ENCODE peak calls at places on chromosomes 5 and 9, in five cellular contexts. I is gastrocnemius medialis, R is kidney, C is mammary epithelial cell, Q is sigmoid colon. L is an unnamed sample.
A peak's percentile ranks its signal among the peaks of the same experiment; 100 is the strongest.

GRCh38 chr9:98495530-98495929 is 213.2 kb downstream of the GABBR2 start:
- DNase-seq in C (no peak), Q (no peak), I (no peak), R (no peak), L (no peak)

GRCh38 chr5:1130218-1130946 is 18.5 kb upstream of the SLC12A7 start:
- DNase-seq in I (no peak), Q (no peak), R (peak; percentile 93), C (no peak), L (no peak)

GRCh38 chr9:29212590-29213373 is 1639.5 kb upstream of the C9orf72 start:
- DNase-seq in R (peak; percentile 63), C (peak; percentile 52), Q (no peak), I (no peak), L (no peak)

GRCh38 chr9:115042781-115043509 is 75.0 kb downstream of the TNC start:
- DNase-seq in R (no peak), Q (no peak), I (no peak), C (peak; percentile 28), L (peak; percentile 52)

GRCh38 chr5:533243-534005 is 9.2 kb upstream of the SLC9A3 start:
- DNase-seq in I (no peak), C (no peak), R (peak; percentile 73), Q (no peak), L (peak; percentile 33)

GRCh38 chr5:38660194-38660668 is 103.8 kb upstream of the LIFR start:
- DNase-seq in I (peak; percentile 58), Q (no peak), R (peak; percentile 80), C (no peak), L (no peak)

GRCh38 chr9:12457237-12457636 is 235.9 kb upstream of the TYRP1 start:
- DNase-seq in R (no peak), Q (no peak), I (no peak), C (no peak), L (no peak)

GRCh38 chr5:140113180-140113698 is 670 bp upstream of the PURA start:
- DNase-seq in C (no peak), R (peak; percentile 83), I (no peak), Q (peak; percentile 72), L (peak; percentile 48)

GRCh38 chr5:10635861-10636350 is 72.0 kb downstream of the ANKRD33B start:
- DNase-seq in Q (no peak), R (no peak), I (no peak), C (peak; percentile 27), L (no peak)

GRCh38 chr5:83401122-83401620 is 70.4 kb upstream of the VCAN start:
- DNase-seq in R (no peak), I (no peak), Q (no peak), C (no peak), L (no peak)

GRCh38 chr9:134243778-134244467 is 79.6 kb upstream of the RNU6ATAC start:
- DNase-seq in C (peak; percentile 10), I (peak; percentile 28), R (peak; percentile 47), Q (no peak), L (peak; percentile 74)

GRCh38 chr9:4143951-4144717 is 155.7 kb downstream of the GLIS3 start:
- DNase-seq in Q (no peak), C (peak; percentile 69), I (no peak), R (no peak), L (no peak)

GRCh38 chr5:132180134-132180745 is 47.4 kb downstream of the P4HA2 start:
- DNase-seq in C (peak; percentile 63), R (no peak), I (no peak), Q (no peak), L (no peak)

GRCh38 chr9:35643046-35643445 is 7.7 kb downstream of the SIT1 start:
- DNase-seq in I (no peak), C (no peak), Q (no peak), R (no peak), L (no peak)

GRCh38 chr5:89733772-89734171 is 675.8 kb downstream of the CETN3 start:
- DNase-seq in R (no peak), C (no peak), I (no peak), Q (no peak), L (no peak)

GRCh38 chr5:89728750-89729149 is 680.8 kb downstream of the CETN3 start:
- DNase-seq in I (peak; percentile 20), C (no peak), Q (peak; percentile 61), R (no peak), L (no peak)

GRCh38 chr5:89728134-89728533 is 681.4 kb downstream of the CETN3 start:
- DNase-seq in C (no peak), Q (no peak), I (no peak), R (no peak), L (no peak)

GRCh38 chr5:89735108-89735507 is 674.4 kb downstream of the CETN3 start:
- DNase-seq in C (peak; percentile 12), Q (no peak), I (no peak), R (no peak), L (no peak)

GRCh38 chr5:89729623-89730390 is 679.7 kb downstream of the CETN3 start:
- DNase-seq in C (peak; percentile 8), R (no peak), I (no peak), Q (no peak), L (no peak)
- TF ChIP-seq CTCF in C (peak; percentile 19), R (no peak), I (no peak), Q (no peak), L (no peak)

GRCh38 chr5:98923961-98924360 is 4.8 kb downstream of the CHD1 start:
- DNase-seq in C (no peak), I (no peak), Q (no peak), R (no peak), L (no peak)
- H3K4me1 ChIP-seq in C (peaks cover 5% of the 10 kb centered on the region), I (peaks cover 19% of the 10 kb centered on the region), Q (peaks cover 38% of the 10 kb centered on the region), R (no peaks in the 10 kb centered on the region), L (peaks cover 27% of the 10 kb centered on the region)

GRCh38 chr5:180315762-180316212 is 23.9 kb upstream of the MAPK9 start:
- DNase-seq in I (no peak), C (peak; percentile 12), Q (no peak), R (peak; percentile 85), L (peak; percentile 81)

GRCh38 chr5:180318456-180319089 is 26.7 kb upstream of the MAPK9 start:
- DNase-seq in C (no peak), R (peak; percentile 75), Q (no peak), I (no peak), L (no peak)

GRCh38 chr5:180313677-180314076 is 21.8 kb upstream of the MAPK9 start:
- DNase-seq in C (no peak), R (peak; percentile 78), Q (no peak), I (no peak), L (peak; percentile 88)

GRCh38 chr5:180316586-180316985 is 24.7 kb upstream of the MAPK9 start:
- DNase-seq in Q (no peak), R (peak; percentile 45), I (no peak), C (no peak), L (no peak)

GRCh38 chr5:180314106-180314505 is 22.2 kb upstream of the MAPK9 start:
- DNase-seq in C (no peak), I (no peak), R (peak; percentile 6), Q (no peak), L (no peak)
- H3K4me3 ChIP-seq in C (peak overlapping the region; percentile 55), I (no peak overlapping the region), R (peak overlapping the region; percentile 32), Q (no peak overlapping the region), L (peak overlapping the region; percentile 35)

GRCh38 chr9:93064392-93065124 is 6.1 kb downstream of the SUSD3 start:
- DNase-seq in C (peak; percentile 26), I (no peak), R (peak; percentile 78), Q (no peak), L (peak; percentile 72)
- TF ChIP-seq CTCF in C (no peak), I (no peak), R (no peak), Q (no peak), L (no peak)

GRCh38 chr9:131702911-131703310 is 37.0 kb downstream of the RAPGEF1 start:
- DNase-seq in C (no peak), Q (no peak), I (no peak), R (no peak), L (no peak)
- H3K4me1 ChIP-seq in C (peaks cover 47% of the 10 kb centered on the region), Q (peaks cover 71% of the 10 kb centered on the region), I (peaks cover 60% of the 10 kb centered on the region), R (peaks cover 41% of the 10 kb centered on the region), L (peaks cover 99% of the 10 kb centered on the region)

DNA sequence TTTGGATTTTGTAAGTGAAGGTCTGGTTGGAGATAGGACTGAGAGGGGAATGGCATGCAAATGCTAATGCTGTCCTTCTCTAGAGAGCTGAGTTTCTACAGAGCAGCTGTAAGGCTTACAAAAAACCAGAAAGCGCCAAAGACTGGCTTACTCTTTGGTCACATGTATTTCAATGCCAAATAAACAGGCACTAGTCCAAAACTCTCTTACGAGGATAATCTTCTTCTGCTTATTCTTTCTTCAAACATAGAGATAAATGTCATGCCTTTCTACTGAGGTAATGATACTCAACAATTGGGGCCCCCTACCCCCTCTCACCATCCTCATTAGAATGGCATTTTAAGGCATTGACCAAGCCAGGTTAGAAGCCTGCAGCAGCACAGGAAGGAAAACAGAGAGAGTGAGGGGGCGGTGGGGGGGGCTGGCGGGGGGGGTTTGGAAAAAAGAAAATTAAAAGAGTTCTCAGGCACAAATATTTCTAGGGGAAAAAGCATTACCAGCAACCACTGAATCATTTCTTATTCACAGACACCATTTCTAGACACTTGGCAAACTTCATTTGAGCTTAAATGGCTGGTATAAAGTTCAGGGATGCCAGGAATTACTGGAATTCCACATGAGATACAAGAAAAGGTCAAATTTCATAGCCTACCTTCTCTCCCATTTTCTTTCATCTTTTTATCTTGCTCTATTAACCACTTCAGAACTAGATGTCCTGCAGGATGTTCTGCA is 34.0 kb downstream of the PUM3 start:
- DNase-seq in C (no peak), R (no peak), Q (no peak), I (no peak), L (no peak)
- H3K4me3 ChIP-seq in C (no peak overlapping the region), R (no peak overlapping the region), Q (no peak overlapping the region), I (no peak overlapping the region), L (no peak overlapping the region)

GRCh38 chr9:116569111-116569510 is 118.0 kb upstream of the TRIM32 start:
- DNase-seq in Q (no peak), R (no peak), C (no peak), I (no peak), L (no peak)

GRCh38 chr9:116566677-116567488 is 120.2 kb upstream of the TRIM32 start:
- DNase-seq in C (no peak), R (no peak), I (no peak), Q (no peak), L (no peak)

GRCh38 chr9:116574027-116574679 is 113.0 kb upstream of the TRIM32 start:
- DNase-seq in R (no peak), I (no peak), Q (no peak), C (no peak), L (no peak)

GRCh38 chr9:116576386-116576785 is 110.7 kb upstream of the TRIM32 start:
- DNase-seq in Q (no peak), R (no peak), I (no peak), C (no peak), L (no peak)

DNA sequence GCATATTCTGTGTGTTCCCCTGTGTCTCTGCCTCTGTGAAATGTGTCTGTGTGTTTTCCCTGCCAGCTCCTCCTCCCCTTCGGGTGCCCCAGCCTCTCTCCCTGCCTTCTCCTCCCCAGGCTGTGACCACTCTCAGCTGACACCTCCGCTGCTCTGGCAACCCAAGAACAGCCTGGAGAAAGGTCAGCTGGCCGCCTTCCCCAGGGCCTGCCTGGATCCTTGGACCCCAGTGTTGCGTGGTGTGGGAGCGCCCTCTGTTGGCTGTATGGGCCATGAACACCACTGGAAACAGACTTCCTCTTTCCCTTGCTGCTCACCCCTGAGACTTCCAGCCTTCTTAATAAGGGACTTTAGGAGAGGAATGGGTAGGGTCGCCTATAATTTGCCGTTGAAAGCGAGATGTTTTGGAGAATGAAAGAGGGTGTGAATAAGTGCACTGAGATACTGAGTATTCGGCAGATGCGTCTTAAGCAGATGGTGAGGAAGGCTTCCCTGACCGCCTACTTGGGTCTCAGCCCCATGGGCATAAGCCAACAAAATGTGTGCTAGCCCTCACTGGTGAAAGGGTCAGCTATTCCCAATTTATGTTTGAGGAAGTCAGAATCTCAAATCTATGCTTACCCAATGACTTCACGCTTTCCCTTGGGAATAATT is 114.9 kb upstream of the TRIM32 start:
- DNase-seq in C (peak; percentile 48), Q (peak; percentile 94), R (peak; percentile 95), I (peak; percentile 76), L (peak; percentile 86)
- TF ChIP-seq CTCF in C (peak; percentile 90), Q (peak; percentile 93), R (peak; percentile 92), I (peak; percentile 84), L (peak; percentile 90)

L was measured in lower lobe of right lung.